ENCODE peak calls at places on chromosome 13, in nine cellular contexts. I is occipital lobe, W is mucosa of descending colon, D is HFFc6, G is NCI-H1417, Z is T-cell, F is ELR, P is GM13976, E is bronchial epithelial cell. U is an unnamed sample.

GRCh38 chr13:113996912-113997745 is 23.3 kb upstream of the C13orf46 start:
- DNase-seq in I (no peak), W (no peak), D (no peak), G (no peak), Z (no peak), F (no peak), P (no peak), E (no peak), U (no peak)

GRCh38 chr13:42525035-42525504 is 48.9 kb upstream of the TNFSF11 start:
- DNase-seq in I (no peak), W (no peak), D (peak; percentile 2), G (no peak), Z (no peak), F (peak; percentile 70), P (no peak), E (peak; percentile 91), U (peak; percentile 79)

GRCh38 chr13:27159806-27160563 is 11.6 kb downstream of the USP12 start:
- DNase-seq in I (no peak), W (no peak), D (no peak), G (no peak), Z (no peak), F (no peak), P (no peak), E (no peak), U (no peak)

GRCh38 chr13:52749446-52749845 is 9.8 kb upstream of the CNMD start:
- DNase-seq in I (no peak), W (no peak), D (no peak), G (peak; percentile 74), Z (no peak), F (no peak), P (no peak), E (no peak), U (no peak)

GRCh38 chr13:45121421-45121820 is 1.1 kb downstream of the GTF2F2 start:
- DNase-seq in I (no peak), W (no peak), D (peak; percentile 35), G (no peak), Z (no peak), F (peak; percentile 58), P (peak; percentile 21), E (peak; percentile 41), U (no peak)

GRCh38 chr13:31200636-31200970 is 828 bp downstream of the B3GLCT start:
- DNase-seq in I (no peak), W (peak; percentile 51), D (peak; percentile 5), G (no peak), Z (no peak), F (peak; percentile 57), P (no peak), E (no peak), U (no peak)

GRCh38 chr13:26855071-26855470 is 94.5 kb upstream of the GPR12 start:
- DNase-seq in I (peak; percentile 42), W (no peak), D (no peak), G (no peak), Z (no peak), F (no peak), P (no peak), E (no peak), U (no peak)

GRCh38 chr13:102091231-102091630 is 310.6 kb downstream of the FGF14 start:
- DNase-seq in I (no peak), W (no peak), D (no peak), G (no peak), Z (no peak), F (peak; percentile 51), P (no peak), E (peak; percentile 25), U (peak; percentile 12)

GRCh38 chr13:109233293-109233692 is 553.1 kb downstream of the IRS2 start:
- DNase-seq in I (no peak), W (no peak), D (no peak), G (no peak), Z (no peak), F (no peak), P (no peak), E (no peak), U (no peak)

GRCh38 chr13:59178344-59178743 is 985.4 kb downstream of the DIAPH3 start:
- DNase-seq in I (no peak), W (no peak), D (no peak), G (no peak), Z (no peak), F (no peak), P (no peak), E (no peak), U (no peak)

GRCh38 chr13:76472916-76473315 is 413.3 kb downstream of the KCTD12 start:
- DNase-seq in I (no peak), W (no peak), D (no peak), G (no peak), Z (no peak), F (no peak), P (no peak), E (no peak), U (no peak)

GRCh38 chr13:97879646-97880297 is 73.7 kb upstream of the IPO5 start:
- DNase-seq in I (no peak), W (no peak), D (peak; percentile 83), G (no peak), Z (no peak), F (peak; percentile 94), P (no peak), E (peak; percentile 72), U (peak; percentile 70)

GRCh38 chr13:80082396-80083096 is 258.4 kb downstream of the SPRY2 start:
- DNase-seq in I (no peak), W (no peak), D (peak; percentile 64), G (no peak), Z (no peak), F (peak; percentile 73), P (no peak), E (peak; percentile 52), U (peak; percentile 36)

GRCh38 chr13:109989155-109989554 is 202.8 kb upstream of the IRS2 start:
- DNase-seq in I (no peak), W (no peak), D (peak; percentile 41), G (no peak), Z (no peak), F (peak; percentile 88), P (no peak), E (no peak), U (no peak)

GRCh38 chr13:71864094-71864980 is 2.7 kb downstream of the DACH1 start:
- DNase-seq in I (no peak), W (peak; percentile 85), D (no peak), G (peak; percentile 89), Z (no peak), F (peak; percentile 29), P (peak; percentile 10), E (no peak), U (no peak)

GRCh38 chr13:57634829-57635165 is 3.3 kb downstream of the PCDH17 start:
- DNase-seq in I (no peak), W (no peak), D (no peak), G (no peak), Z (no peak), F (no peak), P (no peak), E (no peak), U (no peak)

GRCh38 chr13:42318570-42318969 is 46.6 kb downstream of the AKAP11 start:
- DNase-seq in I (no peak), W (no peak), D (no peak), G (no peak), Z (no peak), F (no peak), P (no peak), E (peak; percentile 59), U (peak; percentile 18)

GRCh38 chr13:80086304-80086721 is 254.6 kb downstream of the SPRY2 start:
- DNase-seq in I (no peak), W (peak; percentile 40), D (no peak), G (no peak), Z (no peak), F (peak; percentile 61), P (no peak), E (peak; percentile 96), U (peak; percentile 85)

U was measured in foreskin keratinocyte.